ENCODE peak calls at places on chromosomes 13 and 19, in six cellular contexts. L, X, E, W, U and M are unnamed samples.

GRCh38 chr19:47049307-47049700 is 880 bp upstream of the TMEM160 start:
- DNase-seq in L (peak; percentile 34), X (no peak), E (peak; percentile 44), W (no peak), U (no peak), M (no peak)

GRCh38 chr19:13401388-13401787 is 104.9 kb downstream of the CACNA1A start:
- DNase-seq in L (no peak), X (no peak), E (peak; percentile 46), W (no peak), U (no peak), M (no peak)

GRCh38 chr19:42468273-42468796 is 25.6 kb upstream of the CXCL17 start:
- DNase-seq in L (peak; percentile 62), X (no peak), E (peak; percentile 62), W (no peak), U (peak; percentile 71), M (no peak)

GRCh38 chr19:41531438-41532311 is 44.3 kb upstream of the CEACAM21 start:
- DNase-seq in L (no peak), X (peak; percentile 52), E (peak; percentile 31), W (peak; percentile 77), U (peak; percentile 91), M (peak; percentile 83)

GRCh38 chr13:77040835-77041234 is 13.9 kb upstream of the FBXL3 start:
- DNase-seq in L (no peak), X (no peak), E (no peak), W (no peak), U (no peak), M (no peak)

GRCh38 chr13:113142876-113143275 is 15.6 kb upstream of the PROZ start:
- DNase-seq in L (no peak), X (no peak), E (no peak), W (no peak), U (no peak), M (no peak)

GRCh38 chr19:17283504-17283996 is 1.8 kb downstream of the ANKLE1 start:
- DNase-seq in L (no peak), X (no peak), E (no peak), W (no peak), U (no peak), M (no peak)

GRCh38 chr13:61531383-61532065 is 115.9 kb upstream of the PCDH20 start:
- DNase-seq in L (no peak), X (no peak), E (no peak), W (no peak), U (no peak), M (no peak)

GRCh38 chr19:18489627-18490184 is 32.2 kb downstream of the ELL start:
- DNase-seq in L (no peak), X (no peak), E (no peak), W (no peak), U (no peak), M (no peak)
- H3K4me1 ChIP-seq in L (peaks cover 18% of the 10 kb centered on the region), X (peaks cover 23% of the 10 kb centered on the region), E (peaks cover 34% of the 10 kb centered on the region), W (peaks cover 52% of the 10 kb centered on the region), U (peaks cover 78% of the 10 kb centered on the region), M (peaks cover 84% of the 10 kb centered on the region)

GRCh38 chr19:51571599-51571998 is 516 bp downstream of the ZNF175 start:
- DNase-seq in L (no peak), X (no peak), E (peak; percentile 12), W (no peak), U (no peak), M (no peak)

GRCh38 chr19:51572415-51572814 is 1.3 kb downstream of the ZNF175 start:
- DNase-seq in L (no peak), X (no peak), E (peak; percentile 3), W (no peak), U (no peak), M (no peak)

GRCh38 chr19:51572908-51573307 is 1.8 kb downstream of the ZNF175 start:
- DNase-seq in L (no peak), X (no peak), E (peak; percentile 90), W (no peak), U (no peak), M (no peak)

GRCh38 chr19:51573331-51573730 is 2.2 kb downstream of the ZNF175 start:
- DNase-seq in L (no peak), X (no peak), E (peak; percentile 31), W (no peak), U (no peak), M (no peak)

DNA sequence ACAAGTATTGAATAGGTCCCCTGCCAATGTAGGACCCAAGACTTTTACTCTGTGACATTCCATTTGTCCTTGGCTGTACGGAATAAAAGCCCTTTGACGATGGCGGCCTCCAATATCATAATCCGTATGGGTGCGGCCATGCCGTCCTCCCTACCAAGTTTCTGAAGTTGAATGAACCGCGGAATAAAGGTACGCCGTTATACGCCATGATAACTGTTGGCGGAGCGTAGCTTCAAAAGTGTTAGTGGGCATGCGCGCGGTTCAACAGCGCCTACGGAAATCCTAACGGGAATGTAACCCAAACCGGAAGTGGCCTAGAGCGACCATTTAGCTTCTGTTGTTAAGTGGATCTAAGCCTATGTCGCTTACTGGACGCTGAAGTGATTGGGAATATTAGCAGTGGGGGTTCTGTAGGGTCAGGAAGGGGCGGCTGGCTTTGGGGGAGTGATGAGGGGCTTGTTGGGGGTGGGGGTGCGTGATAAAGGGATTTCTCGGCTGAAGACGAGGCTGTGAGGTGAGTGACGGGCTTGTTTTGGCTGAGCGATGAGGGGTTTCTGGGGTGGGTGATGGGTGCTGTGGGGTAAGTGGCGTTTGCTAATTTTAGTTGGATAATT is at the start of gene ZNF175:
- DNase-seq in L (peak; percentile 93), X (peak; percentile 94), E (peak; percentile 96), W (peak; percentile 68), U (peak; percentile 97), M (peak; percentile 95)
- H3K4me3 ChIP-seq in L (peak within 1 kb of the TSS; percentile 14), X (peak within 1 kb of the TSS; percentile 26), E (peak within 1 kb of the TSS; percentile 74), W (peak within 1 kb of the TSS; percentile 75), U (peak within 1 kb of the TSS; percentile 70), M (peak within 1 kb of the TSS; percentile 74)

GRCh38 chr13:41650706-41651105 is 193.4 kb downstream of the RGCC start:
- DNase-seq in L (no peak), X (no peak), E (no peak), W (no peak), U (no peak), M (no peak)
- H3K4me1 ChIP-seq in L (peaks cover 10% of the 10 kb centered on the region), X (no peaks in the 10 kb centered on the region), E (peaks cover 12% of the 10 kb centered on the region), W (no peaks in the 10 kb centered on the region), U (peaks cover 3% of the 10 kb centered on the region), M (peaks cover 23% of the 10 kb centered on the region)

GRCh38 chr19:20858861-20859260 is 64.2 kb upstream of the ZNF85 start:
- DNase-seq in L (no peak), X (no peak), E (no peak), W (no peak), U (no peak), M (no peak)
- H3K4me3 ChIP-seq in L (no peak overlapping the region), X (no peak overlapping the region), E (no peak overlapping the region), W (no peak overlapping the region), U (no peak overlapping the region), M (no peak overlapping the region)

GRCh38 chr19:6100284-6100915 is 9.9 kb downstream of the RFX2 start:
- DNase-seq in L (no peak), X (no peak), E (no peak), W (no peak), U (no peak), M (peak; percentile 70)
- H3K4me1 ChIP-seq in L (peaks cover 5% of the 10 kb centered on the region), X (no peaks in the 10 kb centered on the region), E (peaks cover 16% of the 10 kb centered on the region), W (no peaks in the 10 kb centered on the region), U (peaks cover 10% of the 10 kb centered on the region), M (peaks cover 58% of the 10 kb centered on the region)

DNA sequence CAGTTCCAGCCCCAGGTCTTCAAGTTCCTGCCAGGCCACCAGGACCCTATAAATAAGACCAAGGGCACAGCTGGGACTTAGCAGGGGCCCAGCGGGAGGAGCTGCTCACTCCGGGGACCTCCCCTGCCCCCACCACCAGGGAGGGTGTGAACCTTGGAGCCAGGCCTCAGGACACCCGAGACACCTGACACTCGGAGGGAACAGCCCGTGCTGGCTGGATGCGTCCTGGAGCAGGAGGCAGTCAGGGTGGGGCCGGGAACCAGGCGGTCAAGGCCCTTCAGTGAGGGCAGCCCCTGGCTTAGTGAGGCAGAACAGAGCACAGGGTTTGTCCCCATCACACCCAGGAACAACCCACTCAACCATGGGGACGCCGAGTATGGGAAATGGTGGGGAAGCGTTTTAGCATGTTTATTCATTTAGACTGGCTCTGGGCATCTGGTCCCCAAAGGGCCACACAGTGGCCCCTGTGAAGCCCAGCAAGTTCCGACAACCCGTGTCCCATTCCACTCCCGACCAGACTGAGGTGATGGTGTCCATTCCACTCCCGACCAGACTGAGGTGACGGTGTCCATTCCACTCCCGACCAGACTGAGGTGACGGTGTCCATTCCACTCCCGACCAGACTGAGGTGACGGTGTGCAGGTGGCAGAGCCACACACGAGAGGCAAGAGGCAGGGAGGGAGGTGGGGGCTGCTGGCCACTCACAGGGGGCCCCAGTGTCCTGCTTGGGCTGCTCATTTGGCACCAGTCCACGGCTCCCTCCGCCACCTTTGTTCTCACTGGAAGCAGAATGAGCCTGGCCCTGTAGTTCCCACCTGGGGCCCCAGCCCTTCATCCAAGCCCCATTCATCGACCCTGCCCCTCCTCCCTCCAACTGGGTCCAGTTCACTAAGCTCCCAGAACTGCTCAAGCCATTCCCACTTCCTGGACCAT is 2.2 kb upstream of the MIDN start:
- DNase-seq in L (peak; percentile 79), X (peak; percentile 61), E (no peak), W (no peak), U (peak; percentile 93), M (peak; percentile 83)
- H3K4me3 ChIP-seq in L (no peak overlapping the region), X (no peak overlapping the region), E (no peak overlapping the region), W (no peak overlapping the region), U (peak overlapping the region; percentile 45), M (no peak overlapping the region)

DNA sequence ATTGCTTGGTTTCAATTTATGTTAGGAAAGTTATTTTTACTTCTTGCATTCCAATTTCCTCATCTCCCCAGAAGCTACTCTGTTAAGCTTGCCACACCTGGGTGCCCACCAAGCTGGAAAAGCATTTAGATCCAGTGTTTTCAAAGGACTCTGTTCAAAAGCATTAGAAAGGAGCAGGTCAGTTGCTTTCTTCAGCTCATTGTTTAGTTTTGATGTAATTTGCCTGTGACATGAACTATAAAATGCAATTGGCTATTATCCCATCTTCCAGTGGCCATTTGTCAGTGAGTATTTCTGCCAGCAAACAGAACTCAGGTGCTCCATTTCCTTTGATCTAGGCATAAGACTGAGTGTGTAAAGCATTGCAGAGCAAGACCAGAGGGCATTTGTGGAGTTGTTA is 46.7 kb upstream of the RNF113B start:
- DNase-seq in L (no peak), X (no peak), E (no peak), W (no peak), U (no peak), M (no peak)
- H3K4me1 ChIP-seq in L (peaks cover 22% of the 10 kb centered on the region), X (peaks cover 37% of the 10 kb centered on the region), E (peaks cover 29% of the 10 kb centered on the region), W (no peaks in the 10 kb centered on the region), U (no peaks in the 10 kb centered on the region), M (peaks cover 26% of the 10 kb centered on the region)

GRCh38 chr19:11624064-11624463 is 26.8 kb downstream of the ZNF627 start:
- DNase-seq in L (peak; percentile 15), X (no peak), E (peak; percentile 35), W (no peak), U (no peak), M (no peak)
- H3K4me3 ChIP-seq in L (peak overlapping the region; percentile 14), X (no peak overlapping the region), E (no peak overlapping the region), W (no peak overlapping the region), U (peak overlapping the region; percentile 49), M (peak overlapping the region; percentile 42)

GRCh38 chr19:35251456-35251855 is 2.7 kb downstream of the LSR start:
- DNase-seq in L (no peak), X (no peak), E (no peak), W (no peak), U (no peak), M (peak; percentile 13)
- H3K4me1 ChIP-seq in L (no peaks in the 10 kb centered on the region), X (peaks cover 4% of the 10 kb centered on the region), E (no peaks in the 10 kb centered on the region), W (peaks cover 26% of the 10 kb centered on the region), U (peaks cover 19% of the 10 kb centered on the region), M (peaks cover 4% of the 10 kb centered on the region)

DNA sequence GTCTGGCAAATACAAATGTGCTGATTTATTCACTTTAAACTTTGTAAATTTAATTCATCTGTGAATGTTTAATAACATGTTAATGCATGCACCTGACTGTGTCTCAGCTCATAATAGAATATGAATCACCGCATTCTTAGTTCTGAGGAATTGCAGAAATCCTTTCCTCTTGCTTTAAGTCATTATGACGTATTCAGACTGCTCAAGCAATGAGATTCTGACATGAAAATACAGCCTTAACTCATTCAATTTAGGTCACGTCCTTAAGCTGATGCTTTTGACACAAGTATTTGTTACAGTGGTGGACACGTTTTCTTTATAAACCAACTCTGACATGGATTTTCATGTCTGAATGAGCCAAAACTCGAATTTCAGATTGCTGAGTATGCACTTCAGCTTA is 541.0 kb upstream of the KLF12 start:
- DNase-seq in L (no peak), X (no peak), E (peak; percentile 28), W (no peak), U (no peak), M (no peak)
- H3K4me3 ChIP-seq in L (no peak overlapping the region), X (no peak overlapping the region), E (no peak overlapping the region), W (no peak overlapping the region), U (no peak overlapping the region), M (no peak overlapping the region)